ENCODE peak calls at places on chromosomes 16 and 17, in five cellular contexts. J is GM23248, E is body of pancreas, U is IMR-90, B is left lung. K is an unnamed sample. For H3K4me1, the result is how much of the 10 kb centered on the place peaks cover.

GRCh38 chr17:1830288-1830687 is 483 bp downstream of the RPA1 start:
- DNase-seq in J (peak), E (no peak), U (no peak), B (no peak), K (no peak)

GRCh38 chr16:27226476-27226875 is 23.1 kb downstream of the KDM8 start:
- DNase-seq in J (no peak), E (peak), U (no peak), B (no peak), K (no peak)

GRCh38 chr16:18800674-18801196 is 614 bp downstream of the ARL6IP1 start:
- DNase-seq in J (peak), E (no peak), U (no peak), B (no peak), K (peak)

GRCh38 chr17:80414508-80414802 is 512 bp upstream of the ENDOV start:
- DNase-seq in J (no peak), E (peak), U (no peak), B (no peak), K (no peak)

GRCh38 chr17:2264023-2264860 is 39.3 kb downstream of the SMG6 start:
- DNase-seq in J (no peak), E (no peak), U (peak), B (no peak), K (no peak)

GRCh38 chr17:79843475-79843916 is 4.3 kb upstream of the CBX4 start:
- DNase-seq in J (peak), E (peak), U (no peak), B (no peak), K (peak)

GRCh38 chr17:62822080-62822904 is 14.2 kb upstream of the MARCHF10 start:
- DNase-seq in J (no peak), E (no peak), U (no peak), B (no peak), K (no peak)

GRCh38 chr16:84670063-84670462 is 21.8 kb downstream of the KLHL36 start:
- DNase-seq in J (no peak), E (no peak), U (no peak), B (no peak), K (no peak)

GRCh38 chr17:21204923-21205322 is 9.0 kb downstream of the TMEM11 start:
- DNase-seq in J (no peak), E (no peak), U (no peak), B (no peak), K (no peak)

GRCh38 chr16:67170168-67170947 is at the start of gene NOL3:
- DNase-seq in J (peak), E (peak), U (peak), B (peak), K (peak)

GRCh38 chr17:49013311-49014205 is 16.4 kb downstream of the IGF2BP1 start:
- DNase-seq in J (peak), E (no peak), U (no peak), B (no peak), K (no peak)

GRCh38 chr17:44749076-44750020 is 9.4 kb upstream of the ADAM11 start:
- DNase-seq in J (no peak), E (no peak), U (no peak), B (no peak), K (no peak)

GRCh38 chr17:67244621-67245072 is 349 bp downstream of the HELZ start:
- DNase-seq in J (no peak), E (peak), U (no peak), B (peak), K (peak)

GRCh38 chr17:53749178-53749577 is 73.5 kb upstream of the KIF2B start:
- DNase-seq in J (peak), E (peak), U (no peak), B (no peak), K (no peak)

GRCh38 chr16:3576211-3576610 is 992 bp downstream of the NLRC3 start:
- DNase-seq in J (no peak), E (no peak), U (no peak), B (no peak), K (no peak)

GRCh38 chr16:84044108-84044488 is 1.5 kb upstream of the SLC38A8 start:
- DNase-seq in J (peak), E (peak), U (peak), B (no peak), K (no peak)

GRCh38 chr16:35339337-35339736 is 1879.9 kb downstream of the TP53TG3F start:
- DNase-seq in J (peak), E (no peak), U (no peak), B (no peak), K (no peak)

GRCh38 chr16:55292491-55292890 is 31.5 kb upstream of the IRX6 start:
- DNase-seq in J (no peak), E (no peak), U (no peak), B (no peak), K (no peak)

GRCh38 chr16:84714028-84714427 is 14.2 kb downstream of the USP10 start:
- DNase-seq in J (no peak), E (no peak), U (no peak), B (no peak), K (no peak)

GRCh38 chr17:74919440-74920305 is 3.4 kb downstream of the USH1G start:
- DNase-seq in J (peak), E (peak), U (no peak), B (no peak), K (no peak)

GRCh38 chr16:74774223-74775139 is at the start of gene FA2H:
- DNase-seq in J (peak), E (peak), U (peak), B (peak), K (peak)

GRCh38 chr16:3067929-3068288 is 2.5 kb downstream of the IL32 start:
- DNase-seq in J (no peak), E (no peak), U (no peak), B (no peak), K (no peak)

GRCh38 chr16:1163567-1164055 is 10.7 kb downstream of the CACNA1H start:
- DNase-seq in J (peak), E (no peak), U (peak), B (no peak), K (no peak)

GRCh38 chr17:40526668-40527067 is 25.2 kb upstream of the TNS4 start:
- DNase-seq in J (peak), E (no peak), U (no peak), B (peak), K (no peak)

GRCh38 chr17:9470171-9470570 is 105.4 kb downstream of the STX8 start:
- DNase-seq in J (peak), E (no peak), U (no peak), B (no peak), K (no peak)

GRCh38 chr16:17556276-17557052 is 85.7 kb upstream of the XYLT1 start:
- DNase-seq in J (peak), E (no peak), U (peak), B (no peak), K (no peak)

GRCh38 chr17:38620551-38621277 is 15.0 kb upstream of the SRCIN1 start:
- DNase-seq in J (no peak), E (no peak), U (no peak), B (no peak), K (no peak)

GRCh38 chr17:14301279-14301760 is 439 bp downstream of the HS3ST3B1 start:
- DNase-seq in J (peak), E (no peak), U (no peak), B (no peak), K (no peak)

GRCh38 chr17:36592316-36592710 is 634 bp downstream of the DHRS11 start:
- DNase-seq in J (peak), E (peak), U (no peak), B (peak), K (no peak)

GRCh38 chr17:57629470-57629869 is 115.6 kb downstream of the CCDC182 start:
- DNase-seq in J (peak), E (no peak), U (no peak), B (no peak), K (no peak)

GRCh38 chr16:8550728-8551387 is 39.5 kb downstream of the TMEM114 start:
- DNase-seq in J (no peak), E (no peak), U (no peak), B (no peak), K (no peak)

GRCh38 chr17:58991718-58992331 is 114.9 kb downstream of the TRIM37 start:
- DNase-seq in J (peak), E (no peak), U (peak), B (peak), K (peak)

GRCh38 chr17:54007855-54008254 is 185.1 kb downstream of the KIF2B start:
- DNase-seq in J (no peak), E (no peak), U (no peak), B (no peak), K (no peak)

GRCh38 chr17:57999496-58000017 is 7.5 kb downstream of the SRSF1 start:
- DNase-seq in J (peak), E (no peak), U (peak), B (no peak), K (no peak)

GRCh38 chr16:66901626-66902025 is 17.1 kb downstream of the CDH16 start:
- DNase-seq in J (no peak), E (no peak), U (no peak), B (no peak), K (peak)

GRCh38 chr17:72122002-72122310 is 1.1 kb downstream of the SOX9 start:
- DNase-seq in J (peak), E (no peak), U (peak), B (no peak), K (no peak)

GRCh38 chr17:41625602-41626001 is 1.2 kb upstream of the KRT17 start:
- DNase-seq in J (no peak), E (no peak), U (no peak), B (no peak), K (no peak)
- H3K4me3 ChIP-seq in J (no peak), E (no peak), U (no peak), B (no peak), K (no peak)

DNA sequence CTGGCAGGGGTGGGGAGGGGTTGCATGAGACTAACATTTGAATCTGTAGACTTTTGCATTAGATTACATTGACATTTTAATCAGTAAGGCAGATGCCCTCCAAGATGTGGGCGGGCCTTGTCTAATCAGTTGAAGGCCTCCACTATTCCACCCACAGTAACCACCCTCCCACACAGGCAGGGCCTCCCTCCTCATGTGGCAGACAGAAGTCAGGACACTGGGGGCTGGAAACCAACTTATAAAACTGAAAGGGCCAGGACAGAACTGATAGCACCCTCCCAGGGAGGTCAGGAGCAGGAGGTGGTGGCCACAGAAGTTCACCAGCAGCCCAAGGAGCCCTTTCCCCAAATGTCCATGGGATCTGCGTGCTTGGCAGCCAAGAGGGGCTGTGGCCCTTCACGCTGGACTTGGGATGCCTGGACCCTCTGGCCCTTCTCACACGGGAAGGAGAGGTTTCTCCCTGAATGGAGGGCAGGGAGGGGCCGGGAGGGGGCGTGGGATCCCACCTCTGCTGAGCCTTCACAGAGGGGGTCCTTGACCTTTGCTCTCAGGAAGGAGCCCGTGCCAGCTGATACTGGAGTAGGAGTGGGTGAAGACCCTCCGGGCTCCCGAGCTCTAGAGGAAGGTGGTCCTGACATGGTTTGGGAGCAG is 4.6 kb downstream of the PYCR1 start:
- DNase-seq in J (no peak), E (no peak), U (no peak), B (no peak), K (no peak)
- H3K4me1 ChIP-seq in J (under half), E (under half), U (under half), B (under half), K (under half)

GRCh38 chr16:86634290-86634689 is 55.9 kb downstream of the FOXL1 start:
- DNase-seq in J (peak), E (no peak), U (peak), B (no peak), K (no peak)

GRCh38 chr16:86635181-86635580 is 56.8 kb downstream of the FOXL1 start:
- DNase-seq in J (peak), E (no peak), U (no peak), B (no peak), K (no peak)

GRCh38 chr16:86637744-86638143 is 59.4 kb downstream of the FOXL1 start:
- DNase-seq in J (no peak), E (no peak), U (no peak), B (no peak), K (no peak)

GRCh38 chr16:86638642-86639041 is 60.3 kb downstream of the FOXL1 start:
- DNase-seq in J (no peak), E (no peak), U (no peak), B (no peak), K (no peak)

GRCh38 chr16:86635926-86636325 is 57.6 kb downstream of the FOXL1 start:
- DNase-seq in J (no peak), E (no peak), U (no peak), B (no peak), K (no peak)
- H3K4me3 ChIP-seq in J (no peak), E (no peak), U (no peak), B (no peak), K (no peak)

DNA sequence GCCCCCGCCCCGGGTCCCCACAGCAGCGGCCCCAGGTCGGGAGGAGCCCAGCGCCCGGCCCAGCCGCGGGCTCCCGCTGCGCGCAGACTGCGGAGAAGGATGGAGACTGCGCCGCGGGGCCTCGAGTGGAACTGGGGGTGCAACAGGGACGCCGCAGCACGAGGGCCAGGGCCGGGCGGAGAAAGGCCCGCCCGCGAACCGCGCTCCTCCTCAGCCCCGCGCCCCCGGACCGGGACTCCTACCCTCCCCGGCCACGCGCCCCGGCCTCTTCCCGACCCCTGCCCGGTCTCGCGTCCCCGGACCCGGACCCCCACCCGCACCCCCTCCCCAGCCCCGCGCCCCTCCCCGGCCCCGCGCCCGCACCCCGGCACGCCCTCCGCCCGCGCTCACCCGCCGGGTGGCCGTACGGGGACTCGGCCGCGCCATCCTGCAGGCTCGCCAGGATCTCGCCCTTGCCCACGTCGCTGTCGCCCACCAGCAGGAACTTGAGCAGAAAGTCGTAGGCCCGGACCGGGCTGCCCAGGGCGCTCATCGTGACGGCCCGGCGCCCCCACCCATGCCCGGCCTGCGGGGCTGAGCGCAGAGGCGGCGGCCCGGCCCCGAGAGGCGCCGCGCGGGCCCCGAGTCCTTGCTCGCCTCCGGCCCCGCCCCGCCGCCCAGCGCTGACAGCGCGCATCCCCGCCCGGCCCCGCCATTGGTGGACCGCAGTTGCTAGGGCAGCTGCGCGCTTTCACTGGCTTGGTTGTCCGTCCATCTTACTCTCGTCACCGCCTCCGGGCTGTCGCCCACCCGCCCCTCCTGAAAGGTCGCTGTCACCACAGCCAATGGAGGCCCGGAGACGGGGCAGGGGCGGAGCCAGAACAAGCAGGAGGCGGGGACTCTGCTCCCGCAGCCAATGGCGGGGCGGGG is at the start of gene RAB40B:
- DNase-seq in J (peak), E (peak), U (peak), B (peak), K (peak)
- H3K4me1 ChIP-seq in J (under half), E (under half), U (under half), B (under half), K (under half)

GRCh38 chr17:7850970-7851437 is 3.9 kb upstream of the TMEM88 start:
- DNase-seq in J (no peak), E (no peak), U (no peak), B (peak), K (peak)

GRCh38 chr17:7852919-7853692 is 1.8 kb upstream of the TMEM88 start:
- DNase-seq in J (no peak), E (no peak), U (no peak), B (no peak), K (peak)

GRCh38 chr17:7850118-7850504 is 4.8 kb upstream of the TMEM88 start:
- DNase-seq in J (no peak), E (no peak), U (no peak), B (no peak), K (no peak)

GRCh38 chr17:7852262-7852670 is 2.6 kb upstream of the TMEM88 start:
- DNase-seq in J (no peak), E (no peak), U (no peak), B (no peak), K (no peak)

DNA sequence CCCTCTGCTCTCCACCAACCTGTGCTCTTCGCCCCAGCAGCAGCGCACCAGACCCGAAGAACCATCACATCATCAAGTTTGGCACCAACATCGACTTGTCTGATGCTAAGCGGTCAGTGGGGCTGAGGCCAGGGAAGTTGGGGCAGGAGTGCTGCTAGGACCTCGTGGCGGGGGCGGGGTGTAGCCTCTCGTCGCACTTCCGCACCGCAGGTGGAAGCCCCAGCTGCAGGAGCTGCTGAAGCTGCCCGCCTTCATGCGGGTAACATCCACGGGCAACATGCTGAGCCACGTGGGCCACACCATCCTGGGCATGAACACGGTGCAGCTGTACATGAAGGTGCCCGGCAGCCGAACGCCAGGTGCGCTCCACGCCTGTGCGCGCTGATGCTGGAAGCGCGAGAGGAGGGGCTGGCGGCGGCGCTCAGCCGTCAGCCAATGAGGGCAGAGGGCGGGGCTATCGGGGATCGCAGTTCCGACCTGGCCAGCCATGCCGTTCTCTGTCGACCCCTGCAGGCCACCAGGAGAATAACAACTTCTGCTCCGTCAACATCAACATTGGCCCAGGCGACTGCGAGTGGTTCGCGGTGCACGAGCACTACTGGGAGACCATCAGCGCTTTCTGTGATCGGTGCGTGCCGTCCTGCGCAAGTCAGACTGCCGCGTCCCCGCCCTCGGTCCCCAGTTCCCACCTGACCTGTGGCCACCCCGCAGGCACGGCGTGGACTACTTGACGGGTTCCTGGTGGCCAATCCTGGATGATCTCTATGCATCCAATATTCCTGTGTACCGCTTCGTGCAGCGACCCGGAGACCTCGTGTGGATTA is 3.2 kb upstream of the TMEM88 start:
- DNase-seq in J (peak), E (peak), U (peak), B (peak), K (peak)
- H3K4me3 ChIP-seq in J (no peak), E (no peak), U (no peak), B (peak), K (no peak)

DNA sequence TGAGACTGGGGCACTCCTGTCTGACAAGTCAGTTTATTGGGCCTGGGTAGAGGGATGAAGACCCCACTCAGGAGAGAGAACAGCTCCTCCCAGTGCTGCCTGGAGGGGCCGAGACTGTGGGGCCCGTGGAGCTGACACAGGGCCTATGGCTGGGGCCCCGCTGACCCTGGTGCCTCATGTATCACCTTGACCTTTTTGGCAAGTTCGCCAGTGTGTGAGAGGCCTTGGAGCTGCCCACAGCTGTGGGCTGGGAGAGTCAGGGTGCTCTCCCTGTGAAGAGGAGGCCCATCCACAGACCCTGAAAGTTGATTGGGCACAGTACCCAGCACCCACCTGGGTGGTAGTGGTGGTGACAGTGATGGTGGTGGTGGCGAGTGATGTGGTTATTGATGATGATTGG is 28.9 kb downstream of the BAHCC1 start:
- DNase-seq in J (no peak), E (no peak), U (no peak), B (no peak), K (no peak)
- H3K4me1 ChIP-seq in J (under half), E (half or more), U (under half), B (half or more), K (under half)

GRCh38 chr16:56310685-56311084 is 114.7 kb downstream of the AMFR start:
- DNase-seq in J (no peak), E (no peak), U (no peak), B (no peak), K (no peak)

GRCh38 chr16:56303880-56304279 is 112.6 kb downstream of the GNAO1 start:
- DNase-seq in J (no peak), E (no peak), U (no peak), B (no peak), K (no peak)

GRCh38 chr16:56305956-56306565 is 114.8 kb downstream of the GNAO1 start:
- DNase-seq in J (no peak), E (no peak), U (peak), B (no peak), K (peak)

GRCh38 chr16:56306690-56307533 is 115.6 kb downstream of the GNAO1 start:
- DNase-seq in J (no peak), E (no peak), U (no peak), B (no peak), K (peak)

DNA sequence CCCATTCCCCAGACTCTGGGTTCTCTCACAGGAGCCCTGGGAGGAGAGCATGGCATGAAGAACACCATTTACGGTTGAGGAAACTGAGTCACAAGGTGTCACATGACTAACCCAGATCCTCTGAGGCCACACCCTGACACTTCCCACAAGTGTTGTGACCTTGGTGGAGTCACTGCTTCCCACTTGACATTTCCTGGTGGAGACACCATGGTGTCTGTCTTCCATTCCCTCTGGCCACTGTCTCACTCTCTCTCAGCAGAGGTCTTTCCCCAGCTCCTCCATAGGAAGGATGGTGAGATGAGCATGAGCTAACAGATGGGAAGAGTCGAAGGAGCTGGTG is 116.2 kb downstream of the GNAO1 start:
- DNase-seq in J (no peak), E (no peak), U (no peak), B (no peak), K (no peak)
- H3K4me3 ChIP-seq in J (no peak), E (no peak), U (no peak), B (no peak), K (no peak)

K was measured in right lobe of liver.